ENCODE peak calls at places on chromosomes 7 and 10, in nine cellular contexts. O, U, R, H, C, Z, Y, T and J are unnamed samples.

GRCh38 chr7:15461576-15461975 is 100.2 kb downstream of the AGMO start:
- DNase-seq in C (no peak), T (no peak), Y (no peak), U (no peak), R (peak; percentile 25), O (no peak), Z (no peak), H (no peak), J (no peak)

GRCh38 chr7:66307591-66308215 is 102.6 kb downstream of the TPST1 start:
- DNase-seq in U (no peak), T (peak; percentile 99), O (peak; percentile 68), R (peak; percentile 55), Y (no peak), Z (no peak), H (no peak), C (no peak), J (no peak)

GRCh38 chr10:124338276-124338915 is 80.3 kb downstream of the OAT start:
- DNase-seq in O (no peak), C (no peak), Y (no peak), R (no peak), U (no peak), H (no peak), T (no peak), Z (no peak), J (no peak)

GRCh38 chr7:6691609-6692106 is 15.1 kb downstream of the ZNF12 start:
- DNase-seq in Y (no peak), C (no peak), U (no peak), T (no peak), O (no peak), Z (no peak), R (peak; percentile 35), H (peak; percentile 42), J (no peak)

GRCh38 chr7:108813247-108814014 is 243.8 kb downstream of the DNAJB9 start:
- DNase-seq in T (no peak), Y (no peak), R (no peak), O (no peak), H (peak; percentile 5), Z (no peak), C (no peak), U (no peak), J (no peak)

GRCh38 chr10:28839600-28840007 is 162.3 kb downstream of the BAMBI start:
- DNase-seq in T (peak; percentile 5), O (peak; percentile 88), C (peak; percentile 77), R (peak; percentile 93), U (peak; percentile 65), Z (no peak), Y (no peak), H (no peak), J (no peak)

GRCh38 chr10:130560079-130560478 is 423.9 kb downstream of the GLRX3 start:
- DNase-seq in Z (no peak), R (no peak), H (no peak), Y (no peak), U (no peak), T (no peak), C (no peak), O (no peak), J (no peak)

GRCh38 chr7:117076426-117076943 is 123.2 kb downstream of the ST7 start:
- DNase-seq in H (no peak), Y (no peak), Z (no peak), T (no peak), O (no peak), C (no peak), U (no peak), R (no peak), J (no peak)

GRCh38 chr10:132186488-132187413 is at the start of gene DPYSL4:
- DNase-seq in T (no peak), C (no peak), Y (peak; percentile 12), Z (no peak), O (peak; percentile 17), R (no peak), H (peak; percentile 15), U (peak; percentile 35), J (no peak)

GRCh38 chr7:131300572-131301466 is 26.9 kb upstream of the MKLN1 start:
- DNase-seq in Y (no peak), H (no peak), C (no peak), O (no peak), R (no peak), U (no peak), Z (no peak), T (no peak), J (no peak)

GRCh38 chr10:104218751-104219150 is 13.4 kb downstream of the CFAP43 start:
- DNase-seq in R (no peak), T (no peak), O (no peak), U (no peak), H (no peak), Y (no peak), Z (no peak), C (no peak), J (no peak)